ENCODE peak calls at places on chromosomes 1 and 21, in four cellular contexts. E is dorsolateral prefrontal cortex, G is astrocyte, C is RWPE1. K is an unnamed sample.

GRCh38 chr1:24900486-24900849 is 29.6 kb downstream of the RUNX3 start:
- DNase-seq in E (no peak), C (no peak), G (no peak), K (no peak)

GRCh38 chr1:179247923-179248322 is 18.4 kb upstream of the ABL2 start:
- DNase-seq in G (no peak), E (no peak), C (no peak), K (no peak)

GRCh38 chr1:183572721-183573120 is 17.5 kb downstream of the NCF2 start:
- DNase-seq in E (no peak), C (no peak), G (no peak), K (no peak)

GRCh38 chr1:213014642-213015041 is 1.0 kb downstream of the ANGEL2 start:
- DNase-seq in G (peak), E (no peak), C (peak), K (peak)

GRCh38 chr1:201792534-201793305 is 36.2 kb upstream of the IPO9 start:
- DNase-seq in C (peak), G (peak), E (peak), K (peak)

GRCh38 chr1:12434174-12434573 is 183.8 kb downstream of the DHRS3 start:
- DNase-seq in C (peak), E (peak), G (peak), K (peak)

GRCh38 chr1:117886101-117886795 is 43.2 kb downstream of the GDAP2 start:
- DNase-seq in C (no peak), G (peak), E (no peak), K (peak)

GRCh38 chr1:109643385-109644230 is 12.3 kb upstream of the GSTM4 start:
- DNase-seq in G (peak), E (no peak), C (peak), K (peak)

GRCh38 chr1:33337994-33338494 is 17.1 kb upstream of the A3GALT2 start:
- DNase-seq in G (peak), E (no peak), C (no peak), K (peak)

GRCh38 chr1:221856188-221857093 is 114.6 kb upstream of the DUSP10 start:
- DNase-seq in C (peak), E (no peak), G (peak), K (peak)

GRCh38 chr1:89938171-89939055 is 56.5 kb upstream of the ZNF326 start:
- DNase-seq in E (no peak), G (peak), C (no peak), K (peak)

GRCh38 chr1:172417552-172417951 is 2.9 kb upstream of the C1orf105 start:
- DNase-seq in E (no peak), G (no peak), C (peak), K (peak)

GRCh38 chr1:234980657-234981396 is 147.8 kb downstream of the TOMM20 start:
- DNase-seq in G (peak), E (peak), C (peak), K (peak)

GRCh38 chr1:12636098-12636950 is 7.6 kb upstream of the AADACL4 start:
- DNase-seq in G (peak), C (no peak), E (no peak), K (peak)

GRCh38 chr1:166159656-166160055 is 7.1 kb downstream of the FAM78B start:
- DNase-seq in E (no peak), G (no peak), C (no peak), K (no peak)

GRCh38 chr1:6703016-6703415 is 1.4 kb upstream of the DNAJC11 start:
- DNase-seq in C (no peak), G (no peak), E (no peak), K (no peak)

GRCh38 chr1:113530021-113530420 is 139.7 kb downstream of the MAGI3 start:
- DNase-seq in C (no peak), E (no peak), G (no peak), K (no peak)

GRCh38 chr1:223319913-223320600 is 43.9 kb downstream of the SUSD4 start:
- DNase-seq in G (no peak), E (no peak), C (no peak), K (no peak)

GRCh38 chr1:192887426-192887825 is 78.6 kb downstream of the RGS2 start:
- DNase-seq in C (no peak), E (no peak), G (no peak), K (no peak)

GRCh38 chr1:64543831-64544230 is 73.9 kb downstream of the CACHD1 start:
- DNase-seq in G (peak), E (no peak), C (no peak), K (no peak)

GRCh38 chr1:100516854-100517253 is 21.1 kb upstream of the GPR88 start:
- DNase-seq in G (no peak), C (no peak), E (no peak), K (no peak)

GRCh38 chr1:185284533-185285244 is 32.4 kb downstream of the IVNS1ABP start:
- DNase-seq in E (no peak), G (peak), C (no peak), K (peak)

GRCh38 chr1:22702255-22702654 is 8.4 kb upstream of the EPHB2 start:
- DNase-seq in G (no peak), C (no peak), E (no peak), K (no peak)

GRCh38 chr1:203324103-203325003 is 19.0 kb downstream of the BTG2 start:
- DNase-seq in E (no peak), C (no peak), G (no peak), K (no peak)

GRCh38 chr1:46517932-46518498 is 28.4 kb downstream of the DMBX1 start:
- DNase-seq in E (peak), C (no peak), G (no peak), K (no peak)

GRCh38 chr21:14881863-14882262 is 182.9 kb downstream of the NRIP1 start:
- DNase-seq in G (no peak), C (no peak), E (no peak), K (no peak)

GRCh38 chr1:52751589-52752306 is 25.5 kb downstream of the ZYG11B start:
- DNase-seq in G (peak), C (no peak), E (no peak), K (peak)

GRCh38 chr1:70528591-70529333 is 117.7 kb downstream of the CTH start:
- DNase-seq in E (no peak), C (peak), G (peak), K (peak)

GRCh38 chr1:225454733-225455132 is 26.9 kb upstream of the LBR start:
- DNase-seq in G (peak), C (peak), E (peak), K (peak)

GRCh38 chr1:218492840-218493239 is 147.7 kb downstream of the TGFB2 start:
- DNase-seq in E (no peak), G (peak), C (no peak), K (peak)